ENCODE peak calls at places on chromosomes 4 and X, in seven cellular contexts. A is stimulated activated CD4-positive, alpha-beta T cell treated with anti-CD3 and anti-CD28 coated beads, Interleukin-15, amount 100 ng/mL, for 1 hour; E is glutamatergic neuron; H is activated naive CD4-positive, alpha-beta T cell treated with anti-CD3 and anti-CD28 coated beads, Interleukin-2, amount 50 U/mL, for 72 hours; R is activated CD8-positive, alpha-beta memory T cell treated with anti-CD3 and anti-CD28 coated beads for 48 hours; Y is NCI-H774; B is MCF 10A. V is an unnamed sample.
A peak's percentile ranks its signal among the peaks of the same experiment; 100 is the strongest.

GRCh38 chrX:9495496-9495895 is 30.6 kb downstream of the TBL1X start:
- DNase-seq in A (no peak), E (no peak), H (no peak), R (no peak), Y (no peak), B (no peak), V (no peak)

GRCh38 chr4:6331018-6331417 is 61.4 kb downstream of the WFS1 start:
- DNase-seq in A (no peak), E (no peak), H (peak; percentile 40), R (no peak), Y (peak; percentile 5), B (peak; percentile 16), V (no peak)

GRCh38 chrX:123860983-123861382 is 1.1 kb downstream of the XIAP start:
- DNase-seq in A (no peak), E (no peak), H (no peak), R (no peak), Y (no peak), B (peak; percentile 44), V (no peak)

GRCh38 chr4:140237616-140238352 is 83.8 kb upstream of the MAML3 start:
- DNase-seq in A (no peak), E (peak; percentile 71), H (no peak), R (no peak), Y (peak; percentile 82), B (peak; percentile 46), V (peak; percentile 87)

GRCh38 chrX:45669715-45670360 is 469.2 kb upstream of the DIPK2B start:
- DNase-seq in A (no peak), E (no peak), H (no peak), R (no peak), Y (no peak), B (no peak), V (no peak)

GRCh38 chr4:125498981-125499380 is 184.2 kb downstream of the FAT4 start:
- DNase-seq in A (no peak), E (no peak), H (no peak), R (no peak), Y (no peak), B (no peak), V (no peak)

GRCh38 chr4:163107754-163108153 is 58.9 kb downstream of the NAF1 start:
- DNase-seq in A (no peak), E (no peak), H (peak; percentile 6), R (no peak), Y (no peak), B (peak; percentile 36), V (no peak)

GRCh38 chr4:129578336-129578735 is 482.4 kb downstream of the C4orf33 start:
- DNase-seq in A (no peak), E (no peak), H (no peak), R (no peak), Y (no peak), B (no peak), V (no peak)

GRCh38 chrX:130680164-130681035 is 222.6 kb downstream of the ENOX2 start:
- DNase-seq in A (no peak), E (no peak), H (no peak), R (no peak), Y (no peak), B (no peak), V (no peak)

GRCh38 chr4:53313510-53313909 is 52.4 kb downstream of the SCFD2 start:
- DNase-seq in A (no peak), E (no peak), H (no peak), R (no peak), Y (no peak), B (peak; percentile 43), V (no peak)

GRCh38 chrX:39889704-39890103 is 208.1 kb downstream of the BCOR start:
- DNase-seq in A (no peak), E (no peak), H (no peak), R (no peak), Y (no peak), B (no peak), V (no peak)

GRCh38 chr4:174260099-174260498 is 23.4 kb downstream of the FBXO8 start:
- DNase-seq in A (no peak), E (no peak), H (no peak), R (no peak), Y (no peak), B (peak; percentile 52), V (no peak)

GRCh38 chr4:23938796-23939195 is 48.9 kb upstream of the PPARGC1A start:
- DNase-seq in A (no peak), E (no peak), H (no peak), R (no peak), Y (no peak), B (no peak), V (no peak)

GRCh38 chrX:46757052-46757451 is 1.9 kb downstream of the SLC9A7 start:
- DNase-seq in A (no peak), E (no peak), H (no peak), R (no peak), Y (no peak), B (peak; percentile 11), V (no peak)

GRCh38 chr4:153335665-153336064 is 8.8 kb upstream of the MND1 start:
- DNase-seq in A (no peak), E (no peak), H (no peak), R (no peak), Y (no peak), B (peak; percentile 40), V (no peak)

GRCh38 chr4:138892483-138893386 is 122.8 kb upstream of the NOCT start:
- DNase-seq in A (no peak), E (no peak), H (no peak), R (no peak), Y (no peak), B (peak; percentile 35), V (no peak)

GRCh38 chr4:140704392-140704955 is 51.7 kb downstream of the TBC1D9 start:
- DNase-seq in A (no peak), E (no peak), H (no peak), R (no peak), Y (no peak), B (no peak), V (no peak)

GRCh38 chr4:156971623-156972369 is at the start of gene PDGFC:
- DNase-seq in A (no peak), E (peak; percentile 63), H (no peak), R (no peak), Y (peak; percentile 49), B (peak; percentile 63), V (no peak)

GRCh38 chrX:115344885-115345653 is 55.6 kb downstream of the LUZP4 start:
- DNase-seq in A (no peak), E (peak; percentile 20), H (no peak), R (no peak), Y (peak; percentile 81), B (peak; percentile 93), V (peak; percentile 79)

GRCh38 chr4:123569541-123569940 is 172.9 kb downstream of the SPRY1 start:
- DNase-seq in A (no peak), E (no peak), H (no peak), R (no peak), Y (no peak), B (no peak), V (no peak)

GRCh38 chrX:6693051-6693450 is 158.1 kb upstream of the VCX3A start:
- DNase-seq in A (no peak), E (no peak), H (no peak), R (no peak), Y (no peak), B (no peak), V (no peak)

GRCh38 chr4:99885063-99885664 is 9.1 kb downstream of the LAMTOR3 start:
- DNase-seq in A (no peak), E (no peak), H (no peak), R (no peak), Y (no peak), B (peak; percentile 64), V (no peak)

GRCh38 chr4:163701915-163702314 is 207.4 kb downstream of the TMA16 start:
- DNase-seq in A (no peak), E (no peak), H (no peak), R (no peak), Y (no peak), B (no peak), V (no peak)

GRCh38 chr4:125321709-125322362 is 7.1 kb downstream of the FAT4 start:
- DNase-seq in A (no peak), E (no peak), H (no peak), R (no peak), Y (no peak), B (peak; percentile 67), V (peak; percentile 61)

GRCh38 chr4:151940926-151941617 is 180.3 kb upstream of the GATB start:
- DNase-seq in A (no peak), E (no peak), H (no peak), R (no peak), Y (no peak), B (no peak), V (no peak)

GRCh38 chr4:122577189-122577553 is 43.7 kb downstream of the IL21 start:
- DNase-seq in A (no peak), E (no peak), H (no peak), R (no peak), Y (no peak), B (no peak), V (no peak)

GRCh38 chr4:168656055-168656660 is 159.3 kb downstream of the PALLD start:
- DNase-seq in A (no peak), E (no peak), H (no peak), R (no peak), Y (no peak), B (peak; percentile 92), V (no peak)